ENCODE peak calls at places on chromosomes 11 and 22, in nine cellular contexts. One of them, this sample, is unnamed.

GRCh38 chr11:120089036-120090001 is 48.6 kb downstream of the TRIM29 start:
- DNase-seq in LoVo: no peak
- DNase-seq in fibroblast of the conjunctiva: no peak
- DNase-seq in activated CD4-positive, alpha-beta T cell treated with anti-CD3 and anti-CD28 coated beads for 24 hours: no peak
- DNase-seq in RKO: no peak
- DNase-seq in activated T-helper 1 cell treated with anti-CD3 and anti-CD28 coated beads, Interleukin-2, amount 50 U/mL, for 16 hours: no peak
- DNase-seq in stimulated activated CD8-positive, alpha-beta memory T cell treated with anti-CD3 and anti-CD28 coated beads, Interleukin-2, amount 100 ng/mL, for 1 hour: no peak
- DNase-seq in heart left ventricle: no peak
- DNase-seq in coronary artery: no peak
- DNase-seq in this sample: no peak

GRCh38 chr11:119316729-119317591 is at the start of gene MCAM:
- DNase-seq in LoVo: no peak
- DNase-seq in fibroblast of the conjunctiva: no peak
- DNase-seq in activated CD4-positive, alpha-beta T cell treated with anti-CD3 and anti-CD28 coated beads for 24 hours: no peak
- DNase-seq in RKO: no peak
- DNase-seq in activated T-helper 1 cell treated with anti-CD3 and anti-CD28 coated beads, Interleukin-2, amount 50 U/mL, for 16 hours: no peak
- DNase-seq in stimulated activated CD8-positive, alpha-beta memory T cell treated with anti-CD3 and anti-CD28 coated beads, Interleukin-2, amount 100 ng/mL, for 1 hour: no peak
- DNase-seq in heart left ventricle: peak
- DNase-seq in coronary artery: peak
- DNase-seq in this sample: no peak

GRCh38 chr11:116192509-116193206 is 580.1 kb downstream of the BUD13 start:
- DNase-seq in LoVo: no peak
- DNase-seq in fibroblast of the conjunctiva: no peak
- DNase-seq in activated CD4-positive, alpha-beta T cell treated with anti-CD3 and anti-CD28 coated beads for 24 hours: no peak
- DNase-seq in RKO: no peak
- DNase-seq in activated T-helper 1 cell treated with anti-CD3 and anti-CD28 coated beads, Interleukin-2, amount 50 U/mL, for 16 hours: no peak
- DNase-seq in stimulated activated CD8-positive, alpha-beta memory T cell treated with anti-CD3 and anti-CD28 coated beads, Interleukin-2, amount 100 ng/mL, for 1 hour: no peak
- DNase-seq in heart left ventricle: no peak
- DNase-seq in coronary artery: no peak
- DNase-seq in this sample: no peak

GRCh38 chr11:8712506-8712905 is 29.9 kb downstream of the RPL27A start:
- DNase-seq in LoVo: no peak
- DNase-seq in fibroblast of the conjunctiva: no peak
- DNase-seq in activated CD4-positive, alpha-beta T cell treated with anti-CD3 and anti-CD28 coated beads for 24 hours: no peak
- DNase-seq in RKO: no peak
- DNase-seq in activated T-helper 1 cell treated with anti-CD3 and anti-CD28 coated beads, Interleukin-2, amount 50 U/mL, for 16 hours: no peak
- DNase-seq in stimulated activated CD8-positive, alpha-beta memory T cell treated with anti-CD3 and anti-CD28 coated beads, Interleukin-2, amount 100 ng/mL, for 1 hour: no peak
- DNase-seq in heart left ventricle: no peak
- DNase-seq in coronary artery: no peak
- DNase-seq in this sample: no peak

GRCh38 chr11:64450168-64450560 is 91.2 kb downstream of the RPS6KA4 start:
- DNase-seq in LoVo: no peak
- DNase-seq in fibroblast of the conjunctiva: no peak
- DNase-seq in activated CD4-positive, alpha-beta T cell treated with anti-CD3 and anti-CD28 coated beads for 24 hours: no peak
- DNase-seq in RKO: no peak
- DNase-seq in activated T-helper 1 cell treated with anti-CD3 and anti-CD28 coated beads, Interleukin-2, amount 50 U/mL, for 16 hours: no peak
- DNase-seq in stimulated activated CD8-positive, alpha-beta memory T cell treated with anti-CD3 and anti-CD28 coated beads, Interleukin-2, amount 100 ng/mL, for 1 hour: no peak
- DNase-seq in heart left ventricle: no peak
- DNase-seq in coronary artery: no peak
- DNase-seq in this sample: no peak

GRCh38 chr11:28860898-28861297 is 752.7 kb downstream of the METTL15 start:
- DNase-seq in LoVo: no peak
- DNase-seq in fibroblast of the conjunctiva: peak
- DNase-seq in activated CD4-positive, alpha-beta T cell treated with anti-CD3 and anti-CD28 coated beads for 24 hours: no peak
- DNase-seq in RKO: peak
- DNase-seq in activated T-helper 1 cell treated with anti-CD3 and anti-CD28 coated beads, Interleukin-2, amount 50 U/mL, for 16 hours: no peak
- DNase-seq in stimulated activated CD8-positive, alpha-beta memory T cell treated with anti-CD3 and anti-CD28 coated beads, Interleukin-2, amount 100 ng/mL, for 1 hour: no peak
- DNase-seq in heart left ventricle: no peak
- DNase-seq in coronary artery: no peak
- DNase-seq in this sample: no peak

GRCh38 chr11:73402834-73403185 is 26.6 kb downstream of the RELT start:
- DNase-seq in LoVo: no peak
- DNase-seq in fibroblast of the conjunctiva: no peak
- DNase-seq in activated CD4-positive, alpha-beta T cell treated with anti-CD3 and anti-CD28 coated beads for 24 hours: no peak
- DNase-seq in RKO: peak
- DNase-seq in activated T-helper 1 cell treated with anti-CD3 and anti-CD28 coated beads, Interleukin-2, amount 50 U/mL, for 16 hours: no peak
- DNase-seq in stimulated activated CD8-positive, alpha-beta memory T cell treated with anti-CD3 and anti-CD28 coated beads, Interleukin-2, amount 100 ng/mL, for 1 hour: no peak
- DNase-seq in heart left ventricle: no peak
- DNase-seq in coronary artery: no peak
- DNase-seq in this sample: no peak

GRCh38 chr11:63882555-63883242 is 34.3 kb downstream of the RCOR2 start:
- DNase-seq in LoVo: no peak
- DNase-seq in fibroblast of the conjunctiva: no peak
- DNase-seq in activated CD4-positive, alpha-beta T cell treated with anti-CD3 and anti-CD28 coated beads for 24 hours: no peak
- DNase-seq in RKO: no peak
- DNase-seq in activated T-helper 1 cell treated with anti-CD3 and anti-CD28 coated beads, Interleukin-2, amount 50 U/mL, for 16 hours: no peak
- DNase-seq in stimulated activated CD8-positive, alpha-beta memory T cell treated with anti-CD3 and anti-CD28 coated beads, Interleukin-2, amount 100 ng/mL, for 1 hour: no peak
- DNase-seq in heart left ventricle: peak
- DNase-seq in coronary artery: no peak
- DNase-seq in this sample: no peak

GRCh38 chr11:93704237-93704636 is 37.1 kb downstream of the TAF1D start:
- DNase-seq in LoVo: no peak
- DNase-seq in fibroblast of the conjunctiva: no peak
- DNase-seq in activated CD4-positive, alpha-beta T cell treated with anti-CD3 and anti-CD28 coated beads for 24 hours: no peak
- DNase-seq in RKO: no peak
- DNase-seq in activated T-helper 1 cell treated with anti-CD3 and anti-CD28 coated beads, Interleukin-2, amount 50 U/mL, for 16 hours: no peak
- DNase-seq in stimulated activated CD8-positive, alpha-beta memory T cell treated with anti-CD3 and anti-CD28 coated beads, Interleukin-2, amount 100 ng/mL, for 1 hour: no peak
- DNase-seq in heart left ventricle: no peak
- DNase-seq in coronary artery: no peak
- DNase-seq in this sample: no peak

GRCh38 chr22:32042924-32043323 is at the start of gene SLC5A1:
- DNase-seq in LoVo: peak
- DNase-seq in fibroblast of the conjunctiva: no peak
- DNase-seq in activated CD4-positive, alpha-beta T cell treated with anti-CD3 and anti-CD28 coated beads for 24 hours: no peak
- DNase-seq in RKO: no peak
- DNase-seq in activated T-helper 1 cell treated with anti-CD3 and anti-CD28 coated beads, Interleukin-2, amount 50 U/mL, for 16 hours: no peak
- DNase-seq in stimulated activated CD8-positive, alpha-beta memory T cell treated with anti-CD3 and anti-CD28 coated beads, Interleukin-2, amount 100 ng/mL, for 1 hour: no peak
- DNase-seq in heart left ventricle: no peak
- DNase-seq in coronary artery: no peak
- DNase-seq in this sample: no peak

GRCh38 chr11:43693069-43693468 is 12.5 kb downstream of the HSD17B12 start:
- DNase-seq in LoVo: no peak
- DNase-seq in fibroblast of the conjunctiva: no peak
- DNase-seq in activated CD4-positive, alpha-beta T cell treated with anti-CD3 and anti-CD28 coated beads for 24 hours: no peak
- DNase-seq in RKO: no peak
- DNase-seq in activated T-helper 1 cell treated with anti-CD3 and anti-CD28 coated beads, Interleukin-2, amount 50 U/mL, for 16 hours: no peak
- DNase-seq in stimulated activated CD8-positive, alpha-beta memory T cell treated with anti-CD3 and anti-CD28 coated beads, Interleukin-2, amount 100 ng/mL, for 1 hour: no peak
- DNase-seq in heart left ventricle: no peak
- DNase-seq in coronary artery: no peak
- DNase-seq in this sample: no peak

GRCh38 chr11:2688381-2689231 is 11.2 kb downstream of the KCNQ1OT1 start:
- DNase-seq in LoVo: no peak
- DNase-seq in fibroblast of the conjunctiva: no peak
- DNase-seq in activated CD4-positive, alpha-beta T cell treated with anti-CD3 and anti-CD28 coated beads for 24 hours: no peak
- DNase-seq in RKO: no peak
- DNase-seq in activated T-helper 1 cell treated with anti-CD3 and anti-CD28 coated beads, Interleukin-2, amount 50 U/mL, for 16 hours: no peak
- DNase-seq in stimulated activated CD8-positive, alpha-beta memory T cell treated with anti-CD3 and anti-CD28 coated beads, Interleukin-2, amount 100 ng/mL, for 1 hour: no peak
- DNase-seq in heart left ventricle: no peak
- DNase-seq in coronary artery: no peak
- DNase-seq in this sample: no peak

GRCh38 chr11:11415786-11416390 is 62.8 kb upstream of the CSNK2A3 start:
- DNase-seq in LoVo: no peak
- DNase-seq in fibroblast of the conjunctiva: no peak
- DNase-seq in activated CD4-positive, alpha-beta T cell treated with anti-CD3 and anti-CD28 coated beads for 24 hours: no peak
- DNase-seq in RKO: no peak
- DNase-seq in activated T-helper 1 cell treated with anti-CD3 and anti-CD28 coated beads, Interleukin-2, amount 50 U/mL, for 16 hours: no peak
- DNase-seq in stimulated activated CD8-positive, alpha-beta memory T cell treated with anti-CD3 and anti-CD28 coated beads, Interleukin-2, amount 100 ng/mL, for 1 hour: no peak
- DNase-seq in heart left ventricle: no peak
- DNase-seq in coronary artery: no peak
- DNase-seq in this sample: no peak

GRCh38 chr11:84740050-84740449 is 887.1 kb downstream of the DLG2 start:
- DNase-seq in LoVo: no peak
- DNase-seq in fibroblast of the conjunctiva: no peak
- DNase-seq in activated CD4-positive, alpha-beta T cell treated with anti-CD3 and anti-CD28 coated beads for 24 hours: no peak
- DNase-seq in RKO: no peak
- DNase-seq in activated T-helper 1 cell treated with anti-CD3 and anti-CD28 coated beads, Interleukin-2, amount 50 U/mL, for 16 hours: no peak
- DNase-seq in stimulated activated CD8-positive, alpha-beta memory T cell treated with anti-CD3 and anti-CD28 coated beads, Interleukin-2, amount 100 ng/mL, for 1 hour: no peak
- DNase-seq in heart left ventricle: no peak
- DNase-seq in coronary artery: no peak
- DNase-seq in this sample: no peak

GRCh38 chr22:47374901-47375575 is 612.6 kb downstream of the TBC1D22A start:
- DNase-seq in LoVo: no peak
- DNase-seq in fibroblast of the conjunctiva: no peak
- DNase-seq in activated CD4-positive, alpha-beta T cell treated with anti-CD3 and anti-CD28 coated beads for 24 hours: no peak
- DNase-seq in RKO: no peak
- DNase-seq in activated T-helper 1 cell treated with anti-CD3 and anti-CD28 coated beads, Interleukin-2, amount 50 U/mL, for 16 hours: no peak
- DNase-seq in stimulated activated CD8-positive, alpha-beta memory T cell treated with anti-CD3 and anti-CD28 coated beads, Interleukin-2, amount 100 ng/mL, for 1 hour: no peak
- DNase-seq in heart left ventricle: no peak
- DNase-seq in coronary artery: no peak
- DNase-seq in this sample: no peak

GRCh38 chr22:47176573-47177333 is 414.3 kb downstream of the TBC1D22A start:
- DNase-seq in LoVo: no peak
- DNase-seq in fibroblast of the conjunctiva: no peak
- DNase-seq in activated CD4-positive, alpha-beta T cell treated with anti-CD3 and anti-CD28 coated beads for 24 hours: no peak
- DNase-seq in RKO: no peak
- DNase-seq in activated T-helper 1 cell treated with anti-CD3 and anti-CD28 coated beads, Interleukin-2, amount 50 U/mL, for 16 hours: no peak
- DNase-seq in stimulated activated CD8-positive, alpha-beta memory T cell treated with anti-CD3 and anti-CD28 coated beads, Interleukin-2, amount 100 ng/mL, for 1 hour: no peak
- DNase-seq in heart left ventricle: peak
- DNase-seq in coronary artery: peak
- DNase-seq in this sample: no peak

GRCh38 chr11:2885017-2885675 is 429 bp downstream of the CDKN1C start:
- DNase-seq in LoVo: peak
- DNase-seq in fibroblast of the conjunctiva: peak
- DNase-seq in activated CD4-positive, alpha-beta T cell treated with anti-CD3 and anti-CD28 coated beads for 24 hours: no peak
- DNase-seq in RKO: peak
- DNase-seq in activated T-helper 1 cell treated with anti-CD3 and anti-CD28 coated beads, Interleukin-2, amount 50 U/mL, for 16 hours: no peak
- DNase-seq in stimulated activated CD8-positive, alpha-beta memory T cell treated with anti-CD3 and anti-CD28 coated beads, Interleukin-2, amount 100 ng/mL, for 1 hour: no peak
- DNase-seq in heart left ventricle: peak
- DNase-seq in coronary artery: no peak
- DNase-seq in this sample: peak

GRCh38 chr11:127490896-127491295 is 490.3 kb upstream of the KIRREL3 start:
- DNase-seq in LoVo: no peak
- DNase-seq in fibroblast of the conjunctiva: no peak
- DNase-seq in activated CD4-positive, alpha-beta T cell treated with anti-CD3 and anti-CD28 coated beads for 24 hours: no peak
- DNase-seq in RKO: no peak
- DNase-seq in activated T-helper 1 cell treated with anti-CD3 and anti-CD28 coated beads, Interleukin-2, amount 50 U/mL, for 16 hours: no peak
- DNase-seq in stimulated activated CD8-positive, alpha-beta memory T cell treated with anti-CD3 and anti-CD28 coated beads, Interleukin-2, amount 100 ng/mL, for 1 hour: no peak
- DNase-seq in heart left ventricle: no peak
- DNase-seq in coronary artery: no peak
- DNase-seq in this sample: no peak

GRCh38 chr22:19289475-19290161 is 1.9 kb downstream of the CLTCL1 start:
- DNase-seq in LoVo: no peak
- DNase-seq in fibroblast of the conjunctiva: no peak
- DNase-seq in activated CD4-positive, alpha-beta T cell treated with anti-CD3 and anti-CD28 coated beads for 24 hours: no peak
- DNase-seq in RKO: peak
- DNase-seq in activated T-helper 1 cell treated with anti-CD3 and anti-CD28 coated beads, Interleukin-2, amount 50 U/mL, for 16 hours: no peak
- DNase-seq in stimulated activated CD8-positive, alpha-beta memory T cell treated with anti-CD3 and anti-CD28 coated beads, Interleukin-2, amount 100 ng/mL, for 1 hour: no peak
- DNase-seq in heart left ventricle: no peak
- DNase-seq in coronary artery: no peak
- DNase-seq in this sample: no peak

GRCh38 chr11:57213282-57214086 is 23.6 kb downstream of the APLNR start:
- DNase-seq in LoVo: no peak
- DNase-seq in fibroblast of the conjunctiva: no peak
- DNase-seq in activated CD4-positive, alpha-beta T cell treated with anti-CD3 and anti-CD28 coated beads for 24 hours: no peak
- DNase-seq in RKO: no peak
- DNase-seq in activated T-helper 1 cell treated with anti-CD3 and anti-CD28 coated beads, Interleukin-2, amount 50 U/mL, for 16 hours: no peak
- DNase-seq in stimulated activated CD8-positive, alpha-beta memory T cell treated with anti-CD3 and anti-CD28 coated beads, Interleukin-2, amount 100 ng/mL, for 1 hour: no peak
- DNase-seq in heart left ventricle: no peak
- DNase-seq in coronary artery: no peak
- DNase-seq in this sample: no peak

GRCh38 chr11:22163394-22163797 is 29.5 kb upstream of the ANO5 start:
- DNase-seq in LoVo: no peak
- DNase-seq in fibroblast of the conjunctiva: no peak
- DNase-seq in activated CD4-positive, alpha-beta T cell treated with anti-CD3 and anti-CD28 coated beads for 24 hours: no peak
- DNase-seq in RKO: no peak
- DNase-seq in activated T-helper 1 cell treated with anti-CD3 and anti-CD28 coated beads, Interleukin-2, amount 50 U/mL, for 16 hours: no peak
- DNase-seq in stimulated activated CD8-positive, alpha-beta memory T cell treated with anti-CD3 and anti-CD28 coated beads, Interleukin-2, amount 100 ng/mL, for 1 hour: no peak
- DNase-seq in heart left ventricle: no peak
- DNase-seq in coronary artery: no peak
- DNase-seq in this sample: no peak

GRCh38 chr11:102878595-102878994 is 3.8 kb upstream of the MMP12 start:
- DNase-seq in LoVo: no peak
- DNase-seq in fibroblast of the conjunctiva: no peak
- DNase-seq in activated CD4-positive, alpha-beta T cell treated with anti-CD3 and anti-CD28 coated beads for 24 hours: no peak
- DNase-seq in RKO: no peak
- DNase-seq in activated T-helper 1 cell treated with anti-CD3 and anti-CD28 coated beads, Interleukin-2, amount 50 U/mL, for 16 hours: no peak
- DNase-seq in stimulated activated CD8-positive, alpha-beta memory T cell treated with anti-CD3 and anti-CD28 coated beads, Interleukin-2, amount 100 ng/mL, for 1 hour: no peak
- DNase-seq in heart left ventricle: no peak
- DNase-seq in coronary artery: no peak
- DNase-seq in this sample: no peak

GRCh38 chr11:66957971-66958231 is 282 bp downstream of the PC start:
- DNase-seq in LoVo: no peak
- DNase-seq in fibroblast of the conjunctiva: no peak
- DNase-seq in activated CD4-positive, alpha-beta T cell treated with anti-CD3 and anti-CD28 coated beads for 24 hours: peak
- DNase-seq in RKO: no peak
- DNase-seq in activated T-helper 1 cell treated with anti-CD3 and anti-CD28 coated beads, Interleukin-2, amount 50 U/mL, for 16 hours: no peak
- DNase-seq in stimulated activated CD8-positive, alpha-beta memory T cell treated with anti-CD3 and anti-CD28 coated beads, Interleukin-2, amount 100 ng/mL, for 1 hour: peak
- DNase-seq in heart left ventricle: no peak
- DNase-seq in coronary artery: no peak
- DNase-seq in this sample: no peak

GRCh38 chr11:5564259-5565019 is 16.1 kb upstream of the OR52H1 start:
- DNase-seq in LoVo: no peak
- DNase-seq in fibroblast of the conjunctiva: no peak
- DNase-seq in activated CD4-positive, alpha-beta T cell treated with anti-CD3 and anti-CD28 coated beads for 24 hours: no peak
- DNase-seq in RKO: peak
- DNase-seq in activated T-helper 1 cell treated with anti-CD3 and anti-CD28 coated beads, Interleukin-2, amount 50 U/mL, for 16 hours: no peak
- DNase-seq in stimulated activated CD8-positive, alpha-beta memory T cell treated with anti-CD3 and anti-CD28 coated beads, Interleukin-2, amount 100 ng/mL, for 1 hour: no peak
- DNase-seq in heart left ventricle: no peak
- DNase-seq in coronary artery: no peak
- DNase-seq in this sample: no peak

GRCh38 chr11:6646040-6646439 is 9.6 kb downstream of the DCHS1 start:
- DNase-seq in LoVo: no peak
- DNase-seq in fibroblast of the conjunctiva: peak
- DNase-seq in activated CD4-positive, alpha-beta T cell treated with anti-CD3 and anti-CD28 coated beads for 24 hours: no peak
- DNase-seq in RKO: no peak
- DNase-seq in activated T-helper 1 cell treated with anti-CD3 and anti-CD28 coated beads, Interleukin-2, amount 50 U/mL, for 16 hours: no peak
- DNase-seq in stimulated activated CD8-positive, alpha-beta memory T cell treated with anti-CD3 and anti-CD28 coated beads, Interleukin-2, amount 100 ng/mL, for 1 hour: no peak
- DNase-seq in heart left ventricle: peak
- DNase-seq in coronary artery: peak
- DNase-seq in this sample: no peak

GRCh38 chr11:76415073-76415472 is 29.7 kb upstream of the EMSY start:
- DNase-seq in LoVo: no peak
- DNase-seq in fibroblast of the conjunctiva: no peak
- DNase-seq in activated CD4-positive, alpha-beta T cell treated with anti-CD3 and anti-CD28 coated beads for 24 hours: no peak
- DNase-seq in RKO: no peak
- DNase-seq in activated T-helper 1 cell treated with anti-CD3 and anti-CD28 coated beads, Interleukin-2, amount 50 U/mL, for 16 hours: no peak
- DNase-seq in stimulated activated CD8-positive, alpha-beta memory T cell treated with anti-CD3 and anti-CD28 coated beads, Interleukin-2, amount 100 ng/mL, for 1 hour: no peak
- DNase-seq in heart left ventricle: no peak
- DNase-seq in coronary artery: no peak
- DNase-seq in this sample: no peak

This sample was measured in Caki2.